ENCODE peak calls at places on chromosomes 13 and 19, in five cellular contexts. I is naive thymus-derived CD4-positive, alpha-beta T cell; X is aorta; F is Peyer's patch; K is CD4-positive, alpha-beta memory T cell. M is an unnamed sample.
A peak's percentile ranks its signal among the peaks of the same experiment; 100 is the strongest.

GRCh38 chr19:13366529-13367143 is 139.6 kb downstream of the CACNA1A start:
- DNase-seq in I (no peak), X (no peak), F (no peak), K (no peak), M (no peak)

GRCh38 chr13:24982333-24982999 is 113.5 kb upstream of the PABPC3 start:
- DNase-seq in I (no peak), X (no peak), F (peak; percentile 71), K (no peak), M (no peak)

GRCh38 chr19:44845286-44845611 is 848 bp upstream of the NECTIN2 start:
- DNase-seq in I (no peak), X (peak; percentile 62), F (no peak), K (no peak), M (no peak)

GRCh38 chr13:97414392-97414791 is 19.6 kb upstream of the RAP2A start:
- DNase-seq in I (no peak), X (no peak), F (no peak), K (no peak), M (no peak)

GRCh38 chr19:3270908-3271307 is 46.4 kb downstream of the CELF5 start:
- DNase-seq in I (no peak), X (no peak), F (no peak), K (peak; percentile 30), M (peak; percentile 58)

GRCh38 chr13:66349945-66350344 is 880.2 kb downstream of the PCDH9 start:
- DNase-seq in I (no peak), X (no peak), F (no peak), K (no peak), M (no peak)

GRCh38 chr19:41691268-41691970 is 3.3 kb upstream of the CEACAM7 start:
- DNase-seq in I (peak; percentile 38), X (no peak), F (peak; percentile 52), K (peak; percentile 18), M (no peak)

GRCh38 chr13:107025991-107026390 is 458.1 kb upstream of the ARGLU1 start:
- DNase-seq in I (no peak), X (peak; percentile 90), F (no peak), K (no peak), M (no peak)

GRCh38 chr19:16998635-16999194 is 27.9 kb downstream of the CPAMD8 start:
- DNase-seq in I (no peak), X (no peak), F (no peak), K (no peak), M (no peak)

GRCh38 chr13:79710376-79710775 is 229.4 kb downstream of the NDFIP2 start:
- DNase-seq in I (no peak), X (no peak), F (no peak), K (no peak), M (no peak)

GRCh38 chr13:109330941-109331340 is 455.4 kb downstream of the IRS2 start:
- DNase-seq in I (no peak), X (no peak), F (no peak), K (no peak), M (no peak)

GRCh38 chr13:77184455-77184854 is 142.4 kb downstream of the MYCBP2 start:
- DNase-seq in I (peak; percentile 30), X (no peak), F (no peak), K (no peak), M (no peak)

GRCh38 chr19:51470966-51471365 is 7.4 kb upstream of the CEACAM18 start:
- DNase-seq in I (no peak), X (no peak), F (no peak), K (no peak), M (no peak)

GRCh38 chr19:51468545-51468920 is 9.8 kb upstream of the CEACAM18 start:
- DNase-seq in I (no peak), X (no peak), F (no peak), K (no peak), M (no peak)

GRCh38 chr19:51469629-51470028 is 8.7 kb upstream of the CEACAM18 start:
- DNase-seq in I (no peak), X (no peak), F (no peak), K (no peak), M (no peak)

GRCh38 chr19:51469162-51469561 is 9.2 kb upstream of the CEACAM18 start:
- DNase-seq in I (no peak), X (no peak), F (no peak), K (no peak), M (no peak)

DNA sequence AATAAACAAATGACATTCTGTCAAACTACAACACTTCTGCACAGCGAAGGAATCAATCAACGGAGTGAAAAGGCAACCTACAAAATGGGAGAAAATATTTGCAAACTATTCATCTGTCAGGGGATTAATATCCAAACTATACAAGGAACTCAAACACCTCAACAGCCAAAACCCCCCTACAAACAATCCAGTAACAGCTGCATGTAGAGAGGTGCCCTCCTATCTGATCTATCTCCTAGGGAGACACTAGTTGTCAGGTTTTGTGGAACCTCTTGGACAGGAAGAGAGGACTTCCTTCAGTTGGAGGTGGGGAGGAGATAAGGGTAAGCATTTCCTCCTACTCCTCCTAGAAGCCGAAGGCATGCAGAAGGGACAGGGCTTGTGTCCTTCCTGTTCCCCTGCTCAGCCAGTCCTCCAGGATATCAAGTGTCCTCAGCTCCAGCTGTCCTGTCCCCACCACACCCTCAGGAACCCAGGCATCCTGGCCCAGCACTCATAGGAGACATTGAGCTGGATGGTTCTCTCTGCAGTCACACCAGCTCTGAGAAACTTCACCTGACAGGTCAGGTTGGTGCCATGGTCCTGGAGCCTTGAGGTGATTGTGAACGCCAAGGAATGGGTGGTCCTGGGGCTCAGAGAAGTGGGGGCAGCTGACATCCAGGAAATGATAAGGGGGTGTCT is 9.8 kb upstream of the SIGLEC8 start:
- DNase-seq in I (no peak), X (no peak), F (no peak), K (no peak), M (peak; percentile 16)
- H3K4me3 ChIP-seq in I (no peak overlapping the region), X (no peak overlapping the region), F (no peak overlapping the region), K (no peak overlapping the region), M (no peak overlapping the region)

GRCh38 chr19:677201-677600 is 1.0 kb downstream of the FSTL3 start:
- DNase-seq in I (no peak), X (peak; percentile 91), F (no peak), K (no peak), M (no peak)
- H3K4me3 ChIP-seq in I (no peak overlapping the region), X (peak overlapping the region; percentile 73), F (peak overlapping the region; percentile 50), K (no peak overlapping the region), M (no peak overlapping the region)

GRCh38 chr13:27921421-27921960 is 1.7 kb downstream of the PDX1 start:
- DNase-seq in I (peak; percentile 29), X (no peak), F (no peak), K (no peak), M (peak; percentile 44)
- H3K4me3 ChIP-seq in I (peak overlapping the region; percentile 9), X (peak overlapping the region; percentile 37), F (peak overlapping the region; percentile 52), K (peak overlapping the region; percentile 2), M (peak overlapping the region; percentile 53)

GRCh38 chr13:33494596-33495214 is 209.2 kb upstream of the STARD13 start:
- DNase-seq in I (no peak), X (peak; percentile 49), F (no peak), K (no peak), M (no peak)

GRCh38 chr13:33497146-33497845 is 211.7 kb upstream of the STARD13 start:
- DNase-seq in I (no peak), X (no peak), F (no peak), K (no peak), M (no peak)

GRCh38 chr13:33490461-33491327 is 205.1 kb upstream of the STARD13 start:
- DNase-seq in I (no peak), X (peak; percentile 42), F (no peak), K (no peak), M (no peak)

GRCh38 chr13:33493672-33494365 is 208.3 kb upstream of the STARD13 start:
- DNase-seq in I (no peak), X (no peak), F (no peak), K (no peak), M (no peak)

GRCh38 chr13:33496336-33496735 is 210.8 kb upstream of the STARD13 start:
- DNase-seq in I (no peak), X (no peak), F (no peak), K (no peak), M (no peak)
- H3K4me3 ChIP-seq in I (no peak overlapping the region), X (no peak overlapping the region), F (no peak overlapping the region), K (no peak overlapping the region), M (no peak overlapping the region)

GRCh38 chr19:10166046-10166445 is 28.7 kb downstream of the DNMT1 start:
- DNase-seq in I (no peak), X (no peak), F (no peak), K (no peak), M (no peak)
- H3K4me3 ChIP-seq in I (no peak overlapping the region), X (no peak overlapping the region), F (no peak overlapping the region), K (no peak overlapping the region), M (no peak overlapping the region)

DNA sequence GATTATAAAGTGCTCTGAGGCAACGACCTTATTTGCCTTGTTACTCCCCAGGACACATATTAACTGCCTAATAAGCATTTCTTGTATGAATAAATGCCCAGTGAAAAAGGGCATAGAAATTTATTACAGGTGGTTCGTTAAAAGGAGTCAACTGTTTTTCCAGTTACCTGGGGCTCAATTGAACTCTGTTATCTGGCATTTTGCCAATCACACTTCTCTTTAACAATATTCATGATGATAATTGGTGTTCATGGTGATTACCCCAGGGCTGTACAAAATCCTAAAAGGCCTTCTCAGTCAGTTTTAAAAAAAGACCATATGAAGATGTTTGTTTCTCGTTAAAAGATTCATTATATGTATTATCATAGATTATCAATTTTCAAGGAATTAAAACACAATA is 57.1 kb downstream of the KL start:
- DNase-seq in I (no peak), X (no peak), F (no peak), K (no peak), M (no peak)
- H3K4me3 ChIP-seq in I (no peak overlapping the region), X (no peak overlapping the region), F (no peak overlapping the region), K (no peak overlapping the region), M (no peak overlapping the region)

DNA sequence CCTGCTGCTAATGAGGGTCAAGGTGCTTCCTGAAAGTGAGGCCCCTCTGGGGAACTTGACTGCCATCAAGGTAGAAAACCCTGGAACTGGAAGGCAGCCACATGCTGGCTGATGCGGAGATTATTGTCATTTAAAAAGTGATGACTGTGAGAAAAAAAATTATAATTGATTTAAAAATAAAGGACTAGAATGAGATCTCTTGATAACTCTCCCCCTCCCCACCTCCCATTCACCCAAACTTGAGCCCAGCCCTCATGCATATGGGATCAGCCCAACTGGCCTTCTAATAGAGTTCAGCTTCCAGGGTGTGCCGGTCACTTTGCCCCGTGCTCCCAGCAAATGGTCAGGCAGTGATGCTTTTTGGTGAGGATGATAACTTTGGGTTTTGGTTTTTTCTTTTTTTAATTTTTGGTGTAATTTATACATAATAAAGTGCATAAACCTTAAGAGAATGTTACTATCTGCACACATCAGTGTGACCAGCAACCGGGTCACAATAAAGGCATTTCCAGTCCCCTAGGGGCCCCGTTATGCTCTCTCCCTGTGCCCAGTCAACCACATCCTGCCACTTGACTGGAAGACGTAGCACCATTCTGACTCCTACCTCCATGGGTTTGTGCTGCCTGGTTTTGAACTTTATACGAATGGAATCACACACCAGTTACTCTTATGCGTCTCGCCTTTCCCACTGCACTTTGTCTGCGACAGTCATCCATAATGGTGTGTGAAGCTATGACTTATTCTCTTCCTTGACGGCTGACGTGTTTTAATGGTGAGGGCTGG is 187.9 kb downstream of the USP12 start:
- DNase-seq in I (no peak), X (no peak), F (no peak), K (no peak), M (no peak)
- H3K4me3 ChIP-seq in I (no peak overlapping the region), X (no peak overlapping the region), F (no peak overlapping the region), K (no peak overlapping the region), M (no peak overlapping the region)

M was measured in DND-41.